ENCODE peak calls at places on chromosome 9, in four cellular contexts. A is fibroblast of lung, Y is RWPE1, V is Panc1. P is an unnamed sample.
A peak's percentile ranks its signal among the peaks of the same experiment; 100 is the strongest.

GRCh38 chr9:92290785-92291429 is 2.6 kb downstream of the IARS1 start:
- DNase-seq in A (no peak), Y (no peak), V (no peak), P (no peak)

GRCh38 chr9:80157561-80157983 is 585.8 kb downstream of the TLE4 start:
- DNase-seq in A (peak; percentile 79), Y (no peak), V (no peak), P (no peak)

GRCh38 chr9:121239851-121240250 is 28.1 kb upstream of the GSN start:
- DNase-seq in A (no peak), Y (no peak), V (no peak), P (no peak)

GRCh38 chr9:34907044-34907443 is 51.0 kb upstream of the PHF24 start:
- DNase-seq in A (no peak), Y (no peak), V (no peak), P (no peak)

GRCh38 chr9:122265265-122265900 is 701 bp downstream of the MRRF start:
- DNase-seq in A (peak; percentile 33), Y (no peak), V (no peak), P (peak; percentile 18)

GRCh38 chr9:4762889-4763521 is 22.0 kb upstream of the AK3 start:
- DNase-seq in A (no peak), Y (no peak), V (no peak), P (no peak)

GRCh38 chr9:128169925-128170324 is 9.9 kb downstream of the BBLN start:
- DNase-seq in A (no peak), Y (no peak), V (no peak), P (no peak)

GRCh38 chr9:37575511-37575914 is 667 bp downstream of the FBXO10 start:
- DNase-seq in A (no peak), Y (no peak), V (no peak), P (no peak)

GRCh38 chr9:34993502-34994428 is 4.2 kb downstream of the DNAJB5 start:
- DNase-seq in A (peak; percentile 91), Y (no peak), V (no peak), P (no peak)

GRCh38 chr9:88947581-88948573 is 43.4 kb upstream of the S1PR3 start:
- DNase-seq in A (peak; percentile 63), Y (no peak), V (no peak), P (no peak)

GRCh38 chr9:12231832-12232231 is 461.4 kb upstream of the TYRP1 start:
- DNase-seq in A (no peak), Y (no peak), V (no peak), P (no peak)

GRCh38 chr9:31799953-31800609 is 584.4 kb upstream of the ACO1 start:
- DNase-seq in A (peak; percentile 11), Y (peak; percentile 30), V (no peak), P (peak; percentile 19)

GRCh38 chr9:23551929-23552707 is 273.9 kb downstream of the ELAVL2 start:
- DNase-seq in A (no peak), Y (no peak), V (no peak), P (no peak)

GRCh38 chr9:123402981-123403509 is 47.0 kb downstream of the CRB2 start:
- DNase-seq in A (no peak), Y (no peak), V (no peak), P (no peak)

GRCh38 chr9:79041266-79041665 is 530.5 kb upstream of the TLE4 start:
- DNase-seq in A (no peak), Y (peak; percentile 34), V (no peak), P (no peak)

GRCh38 chr9:106613250-106613737 is 249.7 kb upstream of the ZNF462 start:
- DNase-seq in A (no peak), Y (no peak), V (no peak), P (no peak)

GRCh38 chr9:123003467-123003866 is 30.0 kb upstream of the GPR21 start:
- DNase-seq in A (peak; percentile 52), Y (no peak), V (no peak), P (no peak)

GRCh38 chr9:89658401-89658800 is 53.6 kb downstream of the GADD45G start:
- DNase-seq in A (no peak), Y (no peak), V (no peak), P (no peak)

GRCh38 chr9:72978724-72979123 is 25.9 kb upstream of the ALDH1A1 start:
- DNase-seq in A (peak; percentile 26), Y (peak; percentile 55), V (no peak), P (no peak)

GRCh38 chr9:128684325-128685021 is 4.5 kb upstream of the SET start:
- DNase-seq in A (peak; percentile 70), Y (peak; percentile 98), V (no peak), P (peak; percentile 86)

GRCh38 chr9:93096131-93096802 is at the start of gene CARD19:
- DNase-seq in A (peak; percentile 35), Y (peak; percentile 69), V (no peak), P (no peak)

GRCh38 chr9:105881654-105882349 is 187.5 kb downstream of the TMEM38B start:
- DNase-seq in A (peak; percentile 50), Y (peak; percentile 75), V (peak; percentile 36), P (peak; percentile 51)

GRCh38 chr9:28177925-28178324 is 604.6 kb upstream of the C9orf72 start:
- DNase-seq in A (no peak), Y (no peak), V (no peak), P (no peak)

GRCh38 chr9:120544441-120544840 is 35.5 kb downstream of the CDK5RAP2 start:
- DNase-seq in A (no peak), Y (no peak), V (no peak), P (no peak)

GRCh38 chr9:13095056-13095455 is 184.4 kb downstream of the MPDZ start:
- DNase-seq in A (no peak), Y (no peak), V (no peak), P (no peak)

GRCh38 chr9:35726876-35727438 is 5.0 kb downstream of the TLN1 start:
- DNase-seq in A (peak; percentile 54), Y (no peak), V (no peak), P (no peak)

GRCh38 chr9:108609227-108609894 is 246.4 kb downstream of the ACTL7B start:
- DNase-seq in A (no peak), Y (peak; percentile 41), V (no peak), P (no peak)

GRCh38 chr9:35114921-35115341 is 731 bp downstream of the ATOSB start:
- DNase-seq in A (no peak), Y (peak; percentile 61), V (no peak), P (no peak)

GRCh38 chr9:613771-614347 is 227.6 kb upstream of the DMRT1 start:
- DNase-seq in A (peak; percentile 92), Y (peak; percentile 46), V (peak; percentile 4), P (peak; percentile 13)

GRCh38 chr9:98367923-98368322 is 112.5 kb upstream of the TBC1D2 start:
- DNase-seq in A (no peak), Y (no peak), V (no peak), P (no peak)

GRCh38 chr9:134044944-134045343 is 19.7 kb downstream of the BRD3OS start:
- DNase-seq in A (no peak), Y (no peak), V (no peak), P (no peak)

GRCh38 chr9:5712651-5713360 is 83.9 kb downstream of the RIC1 start:
- DNase-seq in A (no peak), Y (no peak), V (no peak), P (no peak)

GRCh38 chr9:72952914-72953313 is at the start of gene ALDH1A1:
- DNase-seq in A (peak; percentile 18), Y (no peak), V (no peak), P (no peak)

GRCh38 chr9:120693609-120694008 is 20.7 kb downstream of the MEGF9 start:
- DNase-seq in A (peak; percentile 25), Y (no peak), V (no peak), P (no peak)

P was measured in HCT116.